ENCODE peak calls at places on chromosome 22, in ten cellular contexts. H is ovary, G is prostate gland, B is GM12878, T is HCT116, Q is gastrocnemius medialis, L is transverse colon, C is esophagus squamous epithelium, D is adrenal gland, U is body of pancreas. K is an unnamed sample.

GRCh38 chr22:41989246-41989645 is 9.3 kb upstream of the WBP2NL start:
- DNase-seq in D (no peak), Q (no peak), B (no peak), L (no peak), U (no peak), T (no peak), G (no peak), H (no peak), C (no peak), K (no peak)

GRCh38 chr22:24894220-24894975 is 52.1 kb downstream of the LHFPL7 start:
- DNase-seq in C (no peak), B (no peak), U (peak), D (peak), L (peak), G (peak), H (peak), Q (peak), T (peak), K (peak)

GRCh38 chr22:41596776-41597634 is 7.4 kb upstream of the PMM1 start:
- DNase-seq in H (peak), B (no peak), C (no peak), G (peak), T (no peak), Q (peak), L (peak), U (peak), D (peak), K (no peak)

GRCh38 chr22:21000215-21000986 is 1.5 kb downstream of the THAP7 start:
- DNase-seq in C (no peak), H (no peak), T (no peak), U (no peak), D (no peak), G (no peak), B (no peak), L (no peak), Q (no peak), K (no peak)

GRCh38 chr22:42388130-42388797 is 43.9 kb downstream of the NFAM1 start:
- DNase-seq in B (no peak), G (no peak), C (no peak), L (no peak), T (no peak), U (peak), H (no peak), Q (no peak), D (no peak), K (no peak)

GRCh38 chr22:43501951-43502874 is 90.4 kb downstream of the MPPED1 start:
- DNase-seq in C (no peak), H (no peak), U (no peak), G (no peak), L (no peak), T (no peak), D (no peak), B (no peak), Q (no peak), K (no peak)

GRCh38 chr22:50361222-50361621 is 18.1 kb downstream of the PPP6R2 start:
- DNase-seq in Q (no peak), B (no peak), C (no peak), H (no peak), L (no peak), G (no peak), T (no peak), D (no peak), U (no peak), K (no peak)

GRCh38 chr22:36160499-36160942 is at the start of gene APOL3:
- DNase-seq in L (peak), T (no peak), U (peak), C (no peak), B (peak), G (peak), D (peak), H (peak), Q (peak), K (peak)

GRCh38 chr22:50209893-50210292 is 9.1 kb downstream of the SELENOO start:
- DNase-seq in T (no peak), L (peak), H (peak), U (peak), Q (peak), G (peak), D (peak), C (no peak), B (no peak), K (no peak)

GRCh38 chr22:18104566-18104965 is 6.0 kb upstream of the TUBA8 start:
- DNase-seq in T (no peak), D (no peak), G (no peak), C (no peak), U (no peak), Q (no peak), H (no peak), L (no peak), B (no peak), K (no peak)

GRCh38 chr22:22692707-22693530 is 48.5 kb downstream of the GGTLC2 start:
- DNase-seq in G (peak), Q (no peak), L (peak), B (no peak), C (no peak), U (peak), H (peak), T (no peak), D (peak), K (no peak)

GRCh38 chr22:17368144-17368726 is 1.0 kb upstream of the CECR2 start:
- DNase-seq in B (no peak), G (peak), U (no peak), L (no peak), C (no peak), T (no peak), H (peak), D (peak), Q (no peak), K (no peak)

GRCh38 chr22:30074147-30074546 is 6.1 kb upstream of the HORMAD2 start:
- DNase-seq in Q (no peak), D (no peak), T (no peak), B (no peak), L (no peak), H (no peak), U (no peak), G (no peak), C (no peak), K (no peak)

GRCh38 chr22:30074994-30075393 is 5.3 kb upstream of the HORMAD2 start:
- DNase-seq in C (no peak), T (no peak), U (no peak), D (no peak), G (no peak), H (no peak), Q (no peak), B (no peak), L (no peak), K (no peak)

GRCh38 chr22:30077279-30077678 is 3.0 kb upstream of the HORMAD2 start:
- DNase-seq in H (no peak), B (no peak), L (no peak), G (no peak), T (no peak), U (no peak), D (no peak), Q (no peak), C (no peak), K (no peak)

GRCh38 chr22:30078320-30079311 is 1.6 kb upstream of the HORMAD2 start:
- DNase-seq in Q (no peak), G (no peak), T (no peak), B (peak), H (no peak), U (no peak), L (no peak), C (no peak), D (peak), K (no peak)

GRCh38 chr22:30073743-30074142 is 6.5 kb upstream of the HORMAD2 start:
- DNase-seq in T (no peak), L (no peak), B (no peak), H (no peak), Q (no peak), U (no peak), C (no peak), G (no peak), D (no peak), K (no peak)
- TF ChIP-seq POLR2A in T (no peak), L (no peak), B (no peak), H (no peak), Q (no peak), U (no peak), C (no peak), G (no peak), D (no peak), K (no peak)

DNA sequence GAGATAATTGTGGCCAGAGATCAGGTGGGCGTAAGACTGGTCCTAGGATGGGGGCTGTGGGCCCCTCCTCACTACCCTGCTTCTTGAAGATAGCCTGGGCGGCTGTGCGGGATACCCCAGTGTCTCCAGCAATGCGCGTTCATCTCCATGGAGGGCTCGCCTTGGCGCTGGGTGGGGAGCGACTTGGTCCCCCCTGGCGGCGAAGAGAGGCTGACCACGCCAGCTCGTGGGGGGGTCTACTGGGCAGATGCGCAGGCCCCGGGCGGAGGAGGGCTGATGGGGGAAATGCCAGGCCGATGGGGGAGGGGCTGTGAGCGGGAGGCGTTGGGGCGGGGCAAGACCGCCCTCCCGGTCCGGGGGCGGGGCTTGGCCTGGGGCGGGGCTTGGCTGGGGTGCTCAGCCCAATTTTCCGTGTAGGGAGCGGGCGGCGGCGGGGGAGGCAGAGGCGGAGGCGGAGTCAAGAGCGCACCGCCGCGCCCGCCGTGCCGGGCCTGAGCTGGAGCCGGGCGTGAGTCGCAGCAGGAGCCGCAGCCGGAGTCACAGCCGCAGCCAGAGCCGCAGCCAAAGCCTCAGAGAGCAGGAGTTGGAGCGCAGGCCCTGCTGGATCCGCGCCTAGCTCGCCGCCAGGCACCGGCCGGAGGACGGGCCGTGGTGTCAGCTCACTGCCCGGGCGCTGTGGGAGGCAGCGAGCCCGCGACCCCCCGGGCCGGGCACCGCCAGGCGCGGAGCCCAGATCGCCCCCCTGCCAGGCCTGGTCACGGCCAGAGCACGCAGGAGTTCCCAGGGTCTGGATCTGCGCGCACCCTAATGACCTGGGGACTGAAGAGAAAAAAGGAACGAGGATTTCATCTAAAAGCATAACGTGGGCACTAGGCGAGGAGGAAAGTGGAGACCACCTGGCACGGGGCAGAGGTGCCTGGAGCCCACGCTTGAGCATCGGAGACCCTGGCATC is at the start of gene SLC35E4:
- DNase-seq in T (peak), Q (peak), C (peak), L (peak), B (peak), U (peak), H (peak), D (peak), G (peak), K (peak)
- TF ChIP-seq POLR2A in T (no peak), Q (peak), C (peak), L (peak), B (peak), U (peak), H (peak), D (peak), G (peak), K (no peak)

GRCh38 chr22:38506118-38506962 is at the start of gene DDX17:
- DNase-seq in L (peak), G (peak), B (peak), D (peak), Q (peak), C (peak), H (peak), T (peak), U (peak), K (peak)

GRCh38 chr22:38503021-38503420 is 3.1 kb downstream of the DDX17 start:
- DNase-seq in U (no peak), D (no peak), C (no peak), L (no peak), B (no peak), Q (no peak), T (no peak), H (no peak), G (no peak), K (no peak)

GRCh38 chr22:38501797-38502672 is 4.1 kb downstream of the DDX17 start:
- DNase-seq in H (no peak), C (no peak), G (no peak), B (no peak), T (no peak), L (no peak), U (no peak), D (no peak), Q (no peak), K (no peak)

GRCh38 chr22:38504731-38505594 is 1.1 kb downstream of the DDX17 start:
- DNase-seq in Q (peak), U (peak), D (peak), C (no peak), H (peak), G (peak), T (no peak), L (peak), B (no peak), K (no peak)

GRCh38 chr22:38505595-38506117 is 455 bp downstream of the DDX17 start:
- DNase-seq in G (peak), B (no peak), C (no peak), U (peak), D (peak), L (peak), Q (peak), T (no peak), H (peak), K (peak)
- TF ChIP-seq POLR2A in G (peak), B (peak), C (peak), U (peak), D (peak), L (no peak), Q (peak), T (no peak), H (peak), K (no peak)

DNA sequence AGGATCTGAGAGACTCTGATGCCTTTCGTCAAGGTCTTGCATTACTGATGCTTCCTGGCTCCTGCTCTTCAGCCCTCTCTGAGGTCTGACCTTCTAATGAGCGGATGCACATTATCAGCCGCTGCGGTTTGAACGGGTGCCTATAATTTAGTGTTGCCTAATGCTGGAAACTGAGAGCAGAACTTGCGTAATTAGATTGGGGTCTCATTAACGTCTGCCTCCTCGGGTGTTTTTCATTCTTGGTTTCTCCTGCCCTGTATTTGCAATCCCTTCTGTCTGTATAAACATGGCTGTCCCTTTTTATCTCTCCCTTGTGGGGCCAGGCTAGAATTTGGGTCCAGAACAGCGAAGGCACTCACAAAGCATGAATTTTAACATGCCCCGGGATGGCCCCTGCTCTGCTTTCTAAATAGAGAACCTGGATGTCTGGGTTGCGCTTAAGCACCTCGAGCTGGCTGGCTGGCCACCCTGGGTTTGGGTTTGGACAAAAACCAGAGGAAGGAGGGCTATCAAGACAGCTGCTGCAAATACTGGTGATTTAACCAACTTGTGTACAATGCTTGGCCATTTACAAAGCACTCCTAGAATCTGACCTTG is 118.6 kb downstream of the TIMP3 start:
- DNase-seq in L (peak), G (no peak), D (peak), T (no peak), Q (peak), C (no peak), B (no peak), H (peak), U (peak), K (peak)
- TF ChIP-seq POLR2A in L (no peak), G (no peak), D (no peak), T (no peak), Q (no peak), C (no peak), B (no peak), H (no peak), U (no peak), K (no peak)

GRCh38 chr22:31957970-31958594 is 13.7 kb downstream of the YWHAH start:
- DNase-seq in C (no peak), G (no peak), T (no peak), B (no peak), H (no peak), U (no peak), D (no peak), L (no peak), Q (no peak), K (no peak)
- TF ChIP-seq POLR2A in C (no peak), G (no peak), T (no peak), B (no peak), H (no peak), U (no peak), D (no peak), L (no peak), Q (no peak), K (no peak)

DNA sequence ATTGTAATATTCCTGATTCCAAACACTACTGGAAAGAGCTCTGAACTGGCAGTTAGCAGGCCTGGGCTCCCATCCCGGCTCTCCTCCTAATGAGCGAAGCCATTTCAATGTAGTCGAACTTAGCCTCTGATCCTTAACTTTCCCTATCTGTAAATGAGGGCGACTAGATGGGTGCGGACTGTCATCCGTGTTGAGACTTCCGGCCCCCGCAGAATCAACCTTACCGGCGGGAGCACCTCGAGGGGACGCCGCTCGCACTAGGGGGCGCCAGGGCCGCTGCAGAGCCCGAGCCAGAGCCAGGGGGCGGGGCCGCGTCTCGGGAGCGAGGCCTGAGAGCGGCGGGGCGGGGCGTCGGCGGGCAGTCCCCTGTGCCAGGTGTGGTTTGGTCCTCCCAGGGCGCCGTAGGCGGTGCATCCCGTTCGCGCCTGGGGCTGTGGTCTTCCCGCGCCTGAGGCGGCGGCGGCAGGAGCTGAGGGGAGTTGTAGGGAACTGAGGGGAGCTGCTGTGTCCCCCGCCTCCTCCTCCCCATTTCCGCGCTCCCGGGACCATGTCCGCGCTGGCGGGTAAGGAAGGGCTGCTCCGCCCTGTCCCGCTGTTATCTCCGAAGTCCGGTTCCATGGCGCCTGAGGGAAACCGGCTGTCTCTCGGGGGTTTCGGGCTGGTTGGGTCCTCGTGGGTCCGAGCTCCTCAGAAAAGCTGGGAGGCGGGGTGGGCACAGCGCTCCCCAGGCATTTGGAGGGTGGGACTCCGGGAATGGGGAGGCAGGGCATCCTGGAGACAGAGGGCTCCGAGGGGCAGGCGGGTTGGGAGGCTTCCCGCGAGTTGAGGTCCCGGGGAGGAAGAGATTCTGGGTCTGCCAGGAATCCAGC is at the start of gene LIMK2:
- DNase-seq in T (peak), U (peak), L (peak), B (peak), D (peak), Q (peak), H (peak), G (peak), C (peak), K (peak)
- TF ChIP-seq POLR2A in T (no peak), U (peak), L (peak), B (peak), D (peak), Q (peak), H (peak), G (peak), C (peak), K (no peak)

GRCh38 chr22:37802310-37803194 is 5.2 kb upstream of the GCAT start:
- DNase-seq in U (peak), C (no peak), G (no peak), D (peak), H (peak), L (peak), Q (peak), B (no peak), T (no peak), K (peak)
- TF ChIP-seq POLR2A in U (peak), C (peak), G (peak), D (no peak), H (no peak), L (peak), Q (no peak), B (no peak), T (no peak), K (no peak)

K was measured in lower leg skin.